ENCODE peak calls at places on chromosomes 3 and 15, in five cellular contexts. C, W, V, B and N are unnamed samples.
A peak's percentile ranks its signal among the peaks of the same experiment; 100 is the strongest.

GRCh38 chr3:127676456-127676855 is 3.7 kb downstream of the ABTB1 start:
- DNase-seq in C (peak; percentile 38), W (no peak), V (no peak), B (no peak), N (no peak)

GRCh38 chr15:71437919-71438318 is 322.6 kb downstream of the THSD4 start:
- DNase-seq in C (no peak), W (no peak), V (no peak), B (no peak), N (no peak)

GRCh38 chr15:92882697-92883642 is 17.2 kb upstream of the CHD2 start:
- DNase-seq in C (no peak), W (no peak), V (peak; percentile 65), B (no peak), N (no peak)

GRCh38 chr15:49435201-49435600 is 12.2 kb downstream of the FGF7 start:
- DNase-seq in C (no peak), W (no peak), V (no peak), B (no peak), N (no peak)

GRCh38 chr15:78170848-78171773 is 21.9 kb downstream of the IDH3A start:
- DNase-seq in C (no peak), W (no peak), V (no peak), B (no peak), N (no peak)

GRCh38 chr15:34642252-34642651 is 58.8 kb upstream of the GOLGA8B start:
- DNase-seq in C (no peak), W (no peak), V (peak; percentile 50), B (no peak), N (no peak)

GRCh38 chr15:25731411-25731810 is 131.7 kb downstream of the ATP10A start:
- DNase-seq in C (no peak), W (no peak), V (no peak), B (no peak), N (no peak)

GRCh38 chr15:84611631-84612030 is 10.8 kb downstream of the ZSCAN2 start:
- DNase-seq in C (no peak), W (no peak), V (peak; percentile 0), B (no peak), N (no peak)

GRCh38 chr15:40273428-40273827 is 9.4 kb downstream of the ANKRD63 start:
- DNase-seq in C (no peak), W (no peak), V (no peak), B (no peak), N (no peak)

GRCh38 chr15:99613887-99614642 is 48.3 kb downstream of the MEF2A start:
- DNase-seq in C (no peak), W (no peak), V (no peak), B (no peak), N (no peak)

GRCh38 chr3:43102773-43103480 is 3.0 kb downstream of the POMGNT2 start:
- DNase-seq in C (no peak), W (no peak), V (no peak), B (no peak), N (no peak)

GRCh38 chr3:46999516-47000197 is 20.2 kb downstream of the NBEAL2 start:
- DNase-seq in C (no peak), W (no peak), V (peak; percentile 27), B (no peak), N (no peak)

GRCh38 chr3:136932518-136932917 is 25.3 kb upstream of the IL20RB start:
- DNase-seq in C (no peak), W (no peak), V (no peak), B (no peak), N (no peak)

GRCh38 chr3:186608624-186609215 is 4.1 kb upstream of the AHSG start:
- DNase-seq in C (no peak), W (no peak), V (no peak), B (no peak), N (no peak)

GRCh38 chr15:51375966-51376640 is 34.6 kb downstream of the GLDN start:
- DNase-seq in C (no peak), W (no peak), V (no peak), B (no peak), N (no peak)

GRCh38 chr3:63151893-63152292 is 126.2 kb upstream of the SYNPR start:
- DNase-seq in C (no peak), W (no peak), V (no peak), B (no peak), N (no peak)

GRCh38 chr15:101250931-101251829 is 668 bp downstream of the CHSY1 start:
- DNase-seq in C (no peak), W (peak; percentile 72), V (peak; percentile 68), B (no peak), N (no peak)

GRCh38 chr3:15313461-15313860 is 18.9 kb downstream of the SH3BP5 start:
- DNase-seq in C (no peak), W (no peak), V (no peak), B (no peak), N (no peak)

GRCh38 chr3:95789111-95789510 is 1025.3 kb upstream of the EPHA6 start:
- DNase-seq in C (no peak), W (no peak), V (no peak), B (no peak), N (no peak)

GRCh38 chr15:80503319-80503952 is 99.3 kb downstream of the ARNT2 start:
- DNase-seq in C (peak; percentile 31), W (no peak), V (no peak), B (no peak), N (no peak)

GRCh38 chr15:59594493-59594942 is 17.1 kb upstream of the GCNT3 start:
- DNase-seq in C (no peak), W (no peak), V (no peak), B (no peak), N (no peak)

GRCh38 chr3:12002912-12003311 is 1.3 kb upstream of the SYN2 start:
- DNase-seq in C (no peak), W (no peak), V (no peak), B (no peak), N (no peak)

GRCh38 chr3:72171946-72172345 is 387.0 kb upstream of the PROK2 start:
- DNase-seq in C (no peak), W (no peak), V (no peak), B (no peak), N (no peak)

GRCh38 chr3:494190-494589 is 297.6 kb downstream of the CHL1 start:
- DNase-seq in C (no peak), W (no peak), V (no peak), B (no peak), N (no peak)

GRCh38 chr3:52532517-52532837 is 1.2 kb downstream of the NT5DC2 start:
- DNase-seq in C (no peak), W (peak; percentile 33), V (peak; percentile 70), B (no peak), N (no peak)

GRCh38 chr3:52531636-52532516 is 1.8 kb downstream of the NT5DC2 start:
- DNase-seq in C (no peak), W (no peak), V (no peak), B (no peak), N (no peak)

GRCh38 chr3:52532838-52533622 is 627 bp downstream of the NT5DC2 start:
- DNase-seq in C (peak; percentile 72), W (peak; percentile 61), V (peak; percentile 60), B (no peak), N (no peak)

GRCh38 chr3:52529376-52530333 is 4.0 kb downstream of the NT5DC2 start:
- DNase-seq in C (no peak), W (no peak), V (peak; percentile 90), B (no peak), N (no peak)

GRCh38 chr3:52530918-52531635 is 2.6 kb downstream of the NT5DC2 start:
- DNase-seq in C (no peak), W (no peak), V (no peak), B (no peak), N (no peak)
- H3K9ac ChIP-seq in C (no peak overlapping the region), W (peak overlapping the region; percentile 82), V (no peak overlapping the region), B (no peak overlapping the region), N (no peak overlapping the region)

GRCh38 chr3:126261037-126261436 is 80.7 kb upstream of the ALDH1L1 start:
- DNase-seq in C (no peak), W (peak; percentile 15), V (no peak), B (no peak), N (peak; percentile 71)
- TF ChIP-seq POLR2AphosphoS5 in C (no peak), W (no peak), V (no peak), B (no peak), N (no peak)

DNA sequence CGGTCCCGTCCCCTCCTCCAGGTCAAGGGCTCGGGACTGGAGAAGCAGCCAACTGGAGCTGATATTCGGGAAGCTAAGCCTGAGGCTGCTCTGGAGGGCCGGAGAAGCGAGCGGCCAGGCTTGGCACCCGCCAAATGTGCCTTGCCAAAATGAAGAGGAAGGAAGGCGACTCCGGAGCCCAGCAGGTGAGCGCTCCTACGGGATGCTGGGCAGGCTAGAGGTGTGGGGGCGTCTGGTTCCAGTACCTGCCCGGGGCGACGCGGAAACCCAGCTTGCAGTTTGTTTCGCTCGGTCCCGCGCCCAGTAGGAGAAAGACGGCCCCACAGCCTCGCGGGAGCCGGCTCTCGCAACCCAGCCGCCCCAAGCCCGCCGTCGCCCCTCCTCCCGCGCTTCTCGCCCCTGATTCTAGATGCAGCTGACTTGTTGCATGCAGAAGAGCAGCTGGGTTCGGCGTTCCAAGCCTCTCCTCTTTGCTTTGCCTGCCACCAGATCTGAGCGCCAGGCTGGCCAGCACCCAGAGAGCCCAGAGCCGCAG is 16.1 kb upstream of the AEN start:
- DNase-seq in C (no peak), W (no peak), V (peak; percentile 70), B (no peak), N (no peak)
- H3K9ac ChIP-seq in C (no peak overlapping the region), W (no peak overlapping the region), V (no peak overlapping the region), B (no peak overlapping the region), N (no peak overlapping the region)

GRCh38 chr3:73212683-73213082 is 151.2 kb downstream of the EBLN2 start:
- DNase-seq in C (no peak), W (no peak), V (no peak), B (no peak), N (no peak)

GRCh38 chr3:73213906-73214305 is 152.4 kb downstream of the EBLN2 start:
- DNase-seq in C (no peak), W (no peak), V (no peak), B (no peak), N (no peak)

GRCh38 chr3:73215286-73215685 is 153.8 kb downstream of the EBLN2 start:
- DNase-seq in C (no peak), W (no peak), V (no peak), B (no peak), N (peak; percentile 42)

GRCh38 chr3:73214846-73215245 is 153.4 kb downstream of the EBLN2 start:
- DNase-seq in C (no peak), W (no peak), V (no peak), B (no peak), N (no peak)

DNA sequence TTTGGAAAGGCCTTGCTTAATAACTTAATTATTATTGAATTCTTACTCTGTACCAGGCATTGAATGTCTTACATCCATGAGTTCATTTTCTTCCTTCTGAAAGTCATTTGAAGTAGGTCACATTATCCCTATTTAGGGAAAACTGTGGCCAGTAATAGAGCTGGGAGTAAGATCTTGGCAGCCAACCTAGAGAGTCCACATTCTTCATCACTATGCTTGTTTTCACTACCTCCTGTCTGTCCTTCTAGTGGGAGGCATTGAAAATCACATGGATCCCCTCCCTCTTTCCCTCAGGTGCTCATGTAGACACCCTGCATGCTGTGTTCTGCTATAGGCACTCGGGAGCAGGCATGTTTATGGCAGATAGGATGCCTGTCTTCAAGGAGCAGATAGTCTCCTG is 154.9 kb downstream of the EBLN2 start:
- DNase-seq in C (no peak), W (no peak), V (no peak), B (no peak), N (no peak)
- TF ChIP-seq POLR2AphosphoS5 in C (no peak), W (no peak), V (no peak), B (no peak), N (no peak)

GRCh38 chr15:63523306-63523990 is 19.1 kb downstream of the USP3 start:
- DNase-seq in C (no peak), W (no peak), V (no peak), B (no peak), N (no peak)
- H3K9ac ChIP-seq in C (no peak overlapping the region), W (no peak overlapping the region), V (no peak overlapping the region), B (no peak overlapping the region), N (no peak overlapping the region)